ENCODE peak calls at places on chromosomes 6 and 20, in eight cellular contexts. K is left kidney; O is T47D; C is AML-193; I is neural progenitor cell; U is neural crest cell; D is putamen; A is CD4-positive, alpha-beta T cell. L is an unnamed sample.

GRCh38 chr6:79981647-79982046 is 22.8 kb upstream of the TTK start:
- DNase-seq in O (no peak), A (no peak), C (no peak), I (no peak), U (no peak), K (no peak), D (no peak), L (no peak)

GRCh38 chr20:47612670-47613069 is 111.0 kb downstream of the NCOA3 start:
- DNase-seq in I (no peak), C (no peak), U (no peak), D (no peak), O (no peak), K (no peak), A (no peak), L (no peak)

GRCh38 chr6:157246771-157247484 is 76.4 kb downstream of the TMEM242 start:
- DNase-seq in I (no peak), C (no peak), A (no peak), K (no peak), D (no peak), O (no peak), U (no peak), L (no peak)

GRCh38 chr20:51014797-51015722 is 7.8 kb downstream of the KCNG1 start:
- DNase-seq in K (peak), C (peak), O (peak), I (peak), A (no peak), D (no peak), U (peak), L (no peak)

GRCh38 chr6:71579902-71580301 is 291.3 kb downstream of the OGFRL1 start:
- DNase-seq in O (no peak), D (no peak), A (no peak), U (no peak), K (no peak), I (no peak), C (no peak), L (no peak)

GRCh38 chr6:69866351-69867074 is at the start of gene COL19A1:
- DNase-seq in C (no peak), I (peak), U (peak), O (no peak), A (peak), K (peak), D (no peak), L (no peak)

GRCh38 chr20:47677314-47678129 is 107.8 kb downstream of the SULF2 start:
- DNase-seq in O (peak), D (peak), I (peak), K (peak), U (peak), C (peak), A (peak), L (no peak)

GRCh38 chr20:35791823-35792222 is 20.0 kb downstream of the PHF20 start:
- DNase-seq in A (no peak), O (no peak), I (no peak), C (peak), K (no peak), U (no peak), D (no peak), L (no peak)

GRCh38 chr6:18595774-18596528 is 208.8 kb downstream of the RNF144B start:
- DNase-seq in D (peak), I (peak), O (peak), U (peak), K (peak), C (peak), A (peak), L (peak)

GRCh38 chr6:158208226-158208807 is 40.2 kb downstream of the GTF2H5 start:
- DNase-seq in I (no peak), U (no peak), A (no peak), D (no peak), C (no peak), K (no peak), O (no peak), L (no peak)

GRCh38 chr6:158773581-158774449 is 45.4 kb downstream of the EZR start:
- DNase-seq in D (no peak), U (no peak), K (no peak), O (no peak), I (no peak), A (no peak), C (no peak), L (peak)

GRCh38 chr6:8337147-8337546 is 98.2 kb downstream of the SLC35B3 start:
- DNase-seq in C (no peak), O (no peak), I (no peak), K (no peak), A (no peak), D (no peak), U (no peak), L (no peak)

GRCh38 chr20:33859157-33859695 is 48.1 kb downstream of the CHMP4B start:
- DNase-seq in A (peak), I (no peak), K (no peak), U (no peak), D (no peak), C (peak), O (no peak), L (no peak)

GRCh38 chr6:167399599-167399998 is 74.7 kb downstream of the TTLL2 start:
- DNase-seq in D (no peak), U (no peak), A (no peak), K (no peak), C (no peak), I (no peak), O (no peak), L (no peak)

GRCh38 chr20:40393161-40393560 is 295.9 kb downstream of the MAFB start:
- DNase-seq in K (no peak), I (no peak), O (no peak), D (no peak), A (no peak), U (no peak), C (no peak), L (no peak)

GRCh38 chr6:3805448-3806123 is 43.6 kb upstream of the FAM50B start:
- DNase-seq in O (no peak), I (no peak), U (no peak), A (no peak), C (no peak), K (no peak), D (no peak), L (no peak)

GRCh38 chr6:13091192-13091591 is 237.1 kb downstream of the TBC1D7 start:
- DNase-seq in D (no peak), K (no peak), U (no peak), O (no peak), I (no peak), A (no peak), C (no peak), L (no peak)

GRCh38 chr6:129617986-129618385 is 92.0 kb downstream of the ARHGAP18 start:
- DNase-seq in K (no peak), O (no peak), U (no peak), D (no peak), I (no peak), A (no peak), C (no peak), L (no peak)

GRCh38 chr6:85641522-85641915 is 1.2 kb downstream of the SYNCRIP start:
- DNase-seq in C (no peak), D (no peak), K (no peak), I (no peak), O (no peak), U (no peak), A (no peak), L (no peak)

GRCh38 chr20:38159539-38159938 is 5.5 kb downstream of the TGM2 start:
- DNase-seq in K (no peak), I (no peak), C (no peak), O (no peak), D (no peak), U (no peak), A (no peak), L (no peak)

GRCh38 chr6:160030103-160030502 is 61.2 kb downstream of the IGF2R start:
- DNase-seq in C (no peak), K (peak), O (no peak), A (no peak), D (peak), I (peak), U (no peak), L (no peak)

GRCh38 chr6:34953084-34954025 is 64.3 kb downstream of the ANKS1A start:
- DNase-seq in A (no peak), O (no peak), D (no peak), K (no peak), I (no peak), U (no peak), C (no peak), L (no peak)

GRCh38 chr6:149075616-149076354 is 241.7 kb upstream of the TAB2 start:
- DNase-seq in D (no peak), A (no peak), K (no peak), O (no peak), I (no peak), C (no peak), U (no peak), L (no peak)

GRCh38 chr20:59903631-59904030 is 29.8 kb downstream of the SYCP2 start:
- DNase-seq in I (no peak), A (no peak), U (no peak), D (no peak), C (no peak), O (no peak), K (no peak), L (no peak)

GRCh38 chr6:53702316-53702715 is 36.8 kb upstream of the KLHL31 start:
- DNase-seq in U (no peak), O (no peak), C (peak), A (no peak), I (no peak), K (no peak), D (no peak), L (no peak)

L was measured in natural killer cell treated with Interleukin-12 subunit alpha and Interleukin-12 subunit beta and Interleukin-15 and Interleukin-18, amount 100 ng/mL, for 72 hours.